ENCODE peak calls at places on chromosomes 4 and X, in four cellular contexts. Q is spleen, Z is breast epithelium, C is HepG2. O is an unnamed sample. For H3K4me1, the result is how much of the 10 kb centered on the place peaks cover.

GRCh38 chr4:140867338-140867737 is 111.2 kb upstream of the TBC1D9 start:
- DNase-seq in Q (no peak), Z (no peak), C (no peak), O (no peak)

GRCh38 chr4:56892686-56893085 is 15.0 kb upstream of the REST start:
- DNase-seq in Q (no peak), Z (no peak), C (no peak), O (no peak)

GRCh38 chrX:40262641-40263560 is 165.1 kb upstream of the BCOR start:
- DNase-seq in Q (peak), Z (peak), C (peak), O (no peak)

GRCh38 chr4:173371292-173372192 is 788 bp downstream of the SAP30 start:
- DNase-seq in Q (peak), Z (peak), C (peak), O (peak)

GRCh38 chr4:38099908-38100407 is 139.8 kb downstream of the PTTG2 start:
- DNase-seq in Q (no peak), Z (no peak), C (no peak), O (no peak)

GRCh38 chrX:45006002-45006800 is 133.2 kb downstream of the KDM6A start:
- DNase-seq in Q (no peak), Z (no peak), C (no peak), O (no peak)

GRCh38 chr4:12421364-12421763 is 992.7 kb upstream of the HS3ST1 start:
- DNase-seq in Q (no peak), Z (no peak), C (no peak), O (no peak)

GRCh38 chr4:185472063-185472542 is 570 bp upstream of the CCDC110 start:
- DNase-seq in Q (no peak), Z (no peak), C (no peak), O (no peak)

GRCh38 chr4:138522366-138522765 is 280.2 kb upstream of the SLC7A11 start:
- DNase-seq in Q (no peak), Z (no peak), C (peak), O (no peak)

GRCh38 chr4:55512077-55512476 is 34.6 kb downstream of the CLOCK start:
- DNase-seq in Q (no peak), Z (no peak), C (no peak), O (no peak)

GRCh38 chr4:30536231-30536630 is 183.9 kb upstream of the PCDH7 start:
- DNase-seq in Q (no peak), Z (no peak), C (no peak), O (no peak)

GRCh38 chrX:41313419-41313818 is 20.5 kb upstream of the DDX3X start:
- DNase-seq in Q (peak), Z (no peak), C (no peak), O (no peak)

GRCh38 chrX:46710927-46711623 is 47.8 kb downstream of the SLC9A7 start:
- DNase-seq in Q (no peak), Z (no peak), C (no peak), O (no peak)

GRCh38 chrX:76228499-76228898 is 55.6 kb downstream of the PBDC1 start:
- DNase-seq in Q (no peak), Z (no peak), C (no peak), O (no peak)

GRCh38 chr4:63459329-63459728 is 949.9 kb downstream of the TECRL start:
- DNase-seq in Q (no peak), Z (no peak), C (no peak), O (no peak)

GRCh38 chr4:74293558-74293957 is 14.7 kb upstream of the EPGN start:
- DNase-seq in Q (no peak), Z (no peak), C (no peak), O (no peak)

GRCh38 chr4:25883565-25883964 is 20.8 kb upstream of the SEL1L3 start:
- DNase-seq in Q (no peak), Z (no peak), C (no peak), O (no peak)

GRCh38 chrX:17613979-17614572 is 123.2 kb upstream of the SCML1 start:
- DNase-seq in Q (no peak), Z (no peak), C (peak), O (no peak)

GRCh38 chr4:187070158-187070557 is 346.5 kb upstream of the FAT1 start:
- DNase-seq in Q (no peak), Z (no peak), C (no peak), O (no peak)

GRCh38 chrX:134548257-134548732 is 88.3 kb downstream of the HPRT1 start:
- DNase-seq in Q (no peak), Z (no peak), C (no peak), O (no peak)

GRCh38 chrX:69136546-69137331 is 28.5 kb downstream of the PJA1 start:
- DNase-seq in Q (peak), Z (no peak), C (no peak), O (peak)

GRCh38 chr4:118849867-118850812 is 14.2 kb upstream of the SEC24D start:
- DNase-seq in Q (no peak), Z (no peak), C (no peak), O (no peak)

GRCh38 chrX:133068461-133068860 is 28.4 kb downstream of the USP26 start:
- DNase-seq in Q (no peak), Z (no peak), C (no peak), O (no peak)

GRCh38 chrX:151985955-151986354 is 11.5 kb upstream of the GABRE start:
- DNase-seq in Q (no peak), Z (no peak), C (peak), O (no peak)

GRCh38 chr4:24666816-24667477 is 82.6 kb upstream of the DHX15 start:
- DNase-seq in Q (no peak), Z (no peak), C (no peak), O (no peak)

GRCh38 chrX:29935455-29935854 is 279.9 kb upstream of the MAGEB2 start:
- DNase-seq in Q (no peak), Z (no peak), C (no peak), O (no peak)

GRCh38 chr4:109826719-109827118 is 1.1 kb upstream of the RRH start:
- DNase-seq in Q (no peak), Z (no peak), C (no peak), O (no peak)

GRCh38 chrX:49172280-49172780 is 632 bp downstream of the PLP2 start:
- DNase-seq in Q (peak), Z (peak), C (no peak), O (peak)

GRCh38 chr4:7959066-7959465 is 19.4 kb upstream of the AFAP1 start:
- DNase-seq in Q (peak), Z (no peak), C (no peak), O (no peak)

GRCh38 chr4:48329193-48329592 is 12.1 kb upstream of the SLAIN2 start:
- DNase-seq in Q (no peak), Z (no peak), C (peak), O (no peak)

GRCh38 chr4:13409324-13409723 is 74.8 kb downstream of the RAB28 start:
- DNase-seq in Q (no peak), Z (no peak), C (no peak), O (no peak)

GRCh38 chr4:13920111-13920875 is 292.8 kb upstream of the BOD1L1 start:
- DNase-seq in Q (no peak), Z (no peak), C (no peak), O (no peak)

GRCh38 chr4:24322517-24322916 is 261.8 kb downstream of the DHX15 start:
- DNase-seq in Q (no peak), Z (no peak), C (no peak), O (no peak)

GRCh38 chr4:12729384-12729783 is 754.8 kb downstream of the RAB28 start:
- DNase-seq in Q (no peak), Z (no peak), C (peak), O (no peak)

GRCh38 chrX:63404332-63404731 is 53.2 kb upstream of the SPIN4 start:
- DNase-seq in Q (no peak), Z (no peak), C (no peak), O (no peak)

DNA sequence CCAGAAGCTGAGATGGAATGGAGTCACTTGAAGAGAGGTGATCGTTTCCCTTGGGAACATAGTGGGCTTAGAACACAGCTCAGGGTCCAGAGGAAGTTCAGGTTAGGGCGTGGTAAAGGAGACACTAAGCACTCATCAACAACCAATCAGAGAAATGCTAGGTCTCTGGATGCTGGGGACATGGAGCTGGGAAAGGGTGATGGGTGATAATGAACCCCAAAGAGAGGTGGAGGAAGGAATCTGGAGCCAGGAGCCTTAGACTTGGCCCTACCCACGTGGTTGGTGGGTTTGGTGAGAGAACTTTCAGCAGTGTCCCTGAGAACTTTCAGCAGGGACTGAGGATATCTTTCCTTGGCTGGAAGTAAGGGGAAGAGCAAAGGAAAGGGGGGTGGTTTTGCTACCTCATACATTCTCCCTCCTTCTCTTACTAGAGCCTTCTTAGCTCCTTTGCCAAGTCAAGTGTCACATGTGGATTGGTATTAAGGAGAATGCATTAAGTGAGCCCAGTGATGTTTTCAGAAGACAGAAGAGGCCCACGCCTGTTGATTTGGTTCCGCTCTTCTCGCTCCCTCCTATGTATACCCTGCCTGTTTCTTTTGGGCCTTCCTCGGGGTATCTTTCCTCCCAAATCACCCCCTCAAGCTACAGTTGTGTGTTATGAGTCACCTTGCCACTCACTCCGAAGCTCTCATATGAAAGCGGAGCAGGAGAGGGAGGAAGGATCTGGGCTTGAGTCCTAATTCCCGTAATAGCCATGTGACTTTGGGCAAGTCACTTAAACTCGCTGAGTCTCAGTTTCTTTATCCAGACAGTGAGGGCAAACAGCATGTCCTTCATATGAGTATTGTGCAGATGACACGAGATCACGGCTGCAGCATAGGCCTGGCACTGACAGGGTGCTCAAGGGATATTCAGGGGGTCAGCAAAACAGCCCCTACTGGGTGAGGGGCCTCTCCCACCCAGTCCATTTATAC is 63.1 kb downstream of the TSC22D3 start:
- DNase-seq in Q (peak), Z (no peak), C (no peak), O (peak)
- TF ChIP-seq POLR2AphosphoS5 in Q (peak), Z (peak), C (no peak), O (peak)

GRCh38 chr4:94068712-94069111 is 139.0 kb upstream of the SMARCAD1 start:
- DNase-seq in Q (no peak), Z (no peak), C (no peak), O (no peak)
- H3K4me1 ChIP-seq in Q (under half), Z (under half), C (under half), O (under half)

GRCh38 chr4:1309261-1310010 is 19.7 kb downstream of the MAEA start:
- DNase-seq in Q (peak), Z (peak), C (peak), O (peak)
- H3K4me3 ChIP-seq in Q (no peak), Z (peak), C (peak), O (peak)

DNA sequence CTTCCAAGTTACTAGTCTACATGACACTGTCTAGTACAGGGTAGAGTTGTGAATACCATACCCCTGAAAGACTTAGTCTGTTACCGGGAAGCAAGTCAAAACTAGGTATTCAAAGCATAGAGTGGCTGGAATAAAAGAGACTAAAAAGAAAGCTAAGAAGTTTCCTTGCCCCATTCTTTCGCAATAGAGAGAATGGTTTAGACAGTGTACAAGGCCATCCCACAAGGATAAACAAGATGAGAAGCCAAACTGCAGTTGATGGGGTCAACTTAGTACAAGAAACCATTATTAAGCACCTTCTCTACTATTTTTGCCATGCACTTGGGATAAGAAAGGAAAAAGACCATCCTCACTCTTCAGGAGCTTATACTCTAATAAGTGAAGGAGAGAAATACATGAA is 30.3 kb downstream of the AMMECR1 start:
- DNase-seq in Q (no peak), Z (no peak), C (no peak), O (no peak)
- TF ChIP-seq POLR2AphosphoS5 in Q (no peak), Z (no peak), C (no peak), O (no peak)

GRCh38 chr4:76968937-76969336 is 19.4 kb downstream of the SEPTIN11 start:
- DNase-seq in Q (no peak), Z (no peak), C (no peak), O (no peak)

GRCh38 chr4:76966024-76966579 is 16.6 kb downstream of the SEPTIN11 start:
- DNase-seq in Q (no peak), Z (no peak), C (no peak), O (no peak)

GRCh38 chr4:76974150-76974549 is 24.6 kb downstream of the SEPTIN11 start:
- DNase-seq in Q (no peak), Z (no peak), C (no peak), O (no peak)

GRCh38 chr4:76969941-76970529 is 20.5 kb downstream of the SEPTIN11 start:
- DNase-seq in Q (no peak), Z (no peak), C (no peak), O (no peak)

DNA sequence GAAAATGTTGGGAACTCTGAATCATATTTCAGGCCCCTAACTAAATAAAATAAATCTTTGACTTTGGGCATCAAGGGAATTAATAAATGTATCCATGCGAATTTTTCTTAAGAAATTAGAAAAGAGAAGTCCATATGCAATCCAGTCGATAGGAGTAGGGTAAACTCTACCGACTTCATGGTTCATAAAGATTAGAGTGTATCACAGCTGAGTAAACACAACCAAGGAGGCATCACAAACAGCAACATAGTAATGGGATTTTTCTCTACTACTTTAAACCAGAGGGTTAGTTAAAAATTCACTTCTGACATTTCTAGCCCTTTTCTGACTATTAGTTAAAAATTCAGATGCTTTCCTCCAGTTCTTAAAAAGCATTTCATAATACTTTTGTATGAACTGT is 19.9 kb downstream of the SEPTIN11 start:
- DNase-seq in Q (no peak), Z (no peak), C (no peak), O (no peak)
- H3K4me1 ChIP-seq in Q (under half), Z (under half), C (under half), O (under half)

O was measured in sigmoid colon.